ENCODE peak calls at places on chromosomes 3 and 15, in six cellular contexts. C is body of pancreas, E is fibroblast of lung, U is Panc1, Q is A549, L is BE2C. P is an unnamed sample.

GRCh38 chr3:168859143-168859542 is 763.4 kb upstream of the GOLIM4 start:
- DNase-seq in C (no peak), E (no peak), U (no peak), Q (no peak), L (no peak), P (no peak)

GRCh38 chr3:134721214-134721613 is 70.4 kb upstream of the KY start:
- DNase-seq in C (no peak), E (no peak), U (no peak), Q (no peak), L (no peak), P (no peak)

GRCh38 chr3:87996845-87997244 is 62.0 kb downstream of the CGGBP1 start:
- DNase-seq in C (no peak), E (no peak), U (no peak), Q (no peak), L (no peak), P (no peak)

GRCh38 chr3:165526367-165526766 is 310.9 kb downstream of the BCHE start:
- DNase-seq in C (no peak), E (no peak), U (no peak), Q (no peak), L (peak; percentile 77), P (no peak)

GRCh38 chr15:59258317-59258716 is 51.7 kb downstream of the LDHAL6B start:
- DNase-seq in C (no peak), E (no peak), U (no peak), Q (no peak), L (no peak), P (no peak)

GRCh38 chr15:85406916-85407315 is 26.5 kb downstream of the AKAP13 start:
- DNase-seq in C (no peak), E (no peak), U (no peak), Q (no peak), L (no peak), P (no peak)

GRCh38 chr3:3799173-3800075 is at the start of gene LRRN1:
- DNase-seq in C (peak; percentile 82), E (no peak), U (no peak), Q (no peak), L (no peak), P (no peak)

GRCh38 chr3:114714237-114714636 is 420.4 kb downstream of the TIGIT start:
- DNase-seq in C (no peak), E (no peak), U (no peak), Q (no peak), L (no peak), P (no peak)

GRCh38 chr3:159865042-159865579 is 123.5 kb upstream of the IL12A start:
- DNase-seq in C (no peak), E (peak; percentile 60), U (no peak), Q (peak; percentile 55), L (no peak), P (no peak)

GRCh38 chr3:4899654-4900236 is 79.5 kb upstream of the BHLHE40 start:
- DNase-seq in C (peak; percentile 88), E (no peak), U (no peak), Q (no peak), L (no peak), P (no peak)

GRCh38 chr3:160793853-160794252 is 37.8 kb downstream of the PPM1L start:
- DNase-seq in C (no peak), E (no peak), U (no peak), Q (no peak), L (no peak), P (no peak)

GRCh38 chr15:73368301-73369072 is at the start of gene HCN4:
- DNase-seq in C (peak; percentile 40), E (no peak), U (no peak), Q (no peak), L (no peak), P (no peak)

GRCh38 chr15:41873711-41874110 is 20.1 kb downstream of the SPTBN5 start:
- DNase-seq in C (no peak), E (no peak), U (no peak), Q (no peak), L (no peak), P (no peak)

GRCh38 chr3:150603888-150604319 is 783 bp downstream of the SELENOT start:
- DNase-seq in C (no peak), E (peak; percentile 19), U (no peak), Q (no peak), L (no peak), P (no peak)

GRCh38 chr3:150605998-150606641 is 3.0 kb downstream of the SELENOT start:
- DNase-seq in C (no peak), E (no peak), U (no peak), Q (no peak), L (no peak), P (no peak)

GRCh38 chr3:150610785-150611184 is 7.7 kb downstream of the SELENOT start:
- DNase-seq in C (no peak), E (peak; percentile 42), U (no peak), Q (no peak), L (no peak), P (no peak)

GRCh38 chr3:150609988-150610387 is 6.9 kb downstream of the SELENOT start:
- DNase-seq in C (no peak), E (no peak), U (no peak), Q (no peak), L (no peak), P (no peak)

DNA sequence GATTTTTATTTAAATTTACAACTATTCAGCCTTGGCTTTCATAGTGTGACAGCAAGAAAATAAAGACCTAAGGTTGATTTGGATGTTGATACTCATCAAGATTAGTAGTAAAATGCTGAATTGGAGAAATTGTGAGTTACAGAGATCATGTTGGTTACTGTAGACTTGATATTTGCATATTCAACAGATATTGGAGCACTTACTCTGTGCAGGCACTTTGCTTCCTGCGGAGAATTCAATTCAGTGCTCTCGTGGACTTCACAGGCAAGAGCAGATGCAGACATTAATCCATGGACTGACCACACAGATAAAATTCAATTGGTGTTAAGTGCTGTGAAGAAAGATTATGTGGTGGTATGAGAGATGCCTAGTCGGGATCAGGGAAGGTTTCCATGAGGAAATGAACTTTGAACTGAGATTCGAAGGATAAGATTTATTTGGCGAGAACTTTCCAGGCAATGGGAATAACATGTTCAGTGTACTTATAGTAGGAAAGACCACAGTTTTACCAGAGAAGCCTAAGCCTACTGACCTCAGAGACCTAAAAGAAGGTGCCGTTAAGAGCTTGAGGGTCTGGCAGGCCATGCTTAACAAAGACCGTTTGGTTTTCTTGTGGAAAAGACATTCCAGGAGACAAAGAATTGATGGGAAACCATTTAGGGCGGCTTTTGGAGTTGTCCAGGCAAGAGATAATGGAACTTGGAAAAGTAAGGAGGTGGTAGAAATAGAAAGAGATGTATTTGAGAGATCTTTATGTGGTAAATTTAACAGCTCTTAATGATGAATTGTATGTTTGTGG is 4.3 kb downstream of the SELENOT start:
- DNase-seq in C (no peak), E (no peak), U (no peak), Q (no peak), L (no peak), P (no peak)
- H3K9me3 ChIP-seq in C (no peaks in the 10 kb centered on the region), E (no peaks in the 10 kb centered on the region), U (no peaks in the 10 kb centered on the region), Q (no peaks in the 10 kb centered on the region), L (no peaks in the 10 kb centered on the region), P (no peaks in the 10 kb centered on the region)

DNA sequence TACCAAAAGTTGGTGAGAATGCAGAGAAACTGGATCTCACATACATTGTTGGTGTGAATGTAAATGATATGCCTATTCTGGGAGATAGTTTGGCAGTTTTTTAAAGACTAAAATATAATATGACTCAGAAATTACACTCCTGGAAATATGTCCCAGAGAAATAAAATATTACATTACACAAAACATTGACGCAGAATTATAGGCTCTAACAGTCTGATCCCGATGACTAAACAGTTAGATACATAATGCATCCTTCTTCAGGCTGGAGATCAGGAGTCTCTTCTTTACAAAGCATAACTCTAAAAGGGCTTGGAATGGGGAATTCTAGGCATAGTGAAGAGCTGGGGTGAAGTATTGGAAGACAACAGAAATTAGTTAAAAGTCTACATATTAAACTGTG is 586.2 kb upstream of the NECTIN3 start:
- DNase-seq in C (no peak), E (no peak), U (no peak), Q (no peak), L (no peak), P (no peak)
- H3K9me3 ChIP-seq in C (no peaks in the 10 kb centered on the region), E (no peaks in the 10 kb centered on the region), U (peaks cover 13% of the 10 kb centered on the region), Q (peaks cover 21% of the 10 kb centered on the region), L (no peaks in the 10 kb centered on the region), P (peaks cover 5% of the 10 kb centered on the region)

GRCh38 chr3:163481738-163482137 is 1596.6 kb downstream of the SI start:
- DNase-seq in C (no peak), E (no peak), U (no peak), Q (no peak), L (no peak), P (no peak)
- H3K9me3 ChIP-seq in C (no peaks in the 10 kb centered on the region), E (no peaks in the 10 kb centered on the region), U (no peaks in the 10 kb centered on the region), Q (no peaks in the 10 kb centered on the region), L (no peaks in the 10 kb centered on the region), P (no peaks in the 10 kb centered on the region)

GRCh38 chr15:20341901-20342605 is 199.5 kb downstream of the GOLGA6L6 start:
- DNase-seq in C (peak; percentile 73), E (no peak), U (no peak), Q (peak; percentile 25), L (peak; percentile 47), P (peak; percentile 22)
- H3K9me3 ChIP-seq in C (no peaks in the 10 kb centered on the region), E (peaks cover 28% of the 10 kb centered on the region), U (no peaks in the 10 kb centered on the region), Q (peaks cover 64% of the 10 kb centered on the region), L (peaks cover 8% of the 10 kb centered on the region), P (peaks cover 3% of the 10 kb centered on the region)

GRCh38 chr15:99980791-99981190 is 247.6 kb upstream of the LYSMD4 start:
- DNase-seq in C (no peak), E (no peak), U (no peak), Q (no peak), L (no peak), P (no peak)
- H3K9me3 ChIP-seq in C (no peaks in the 10 kb centered on the region), E (no peaks in the 10 kb centered on the region), U (no peaks in the 10 kb centered on the region), Q (no peaks in the 10 kb centered on the region), L (no peaks in the 10 kb centered on the region), P (no peaks in the 10 kb centered on the region)

DNA sequence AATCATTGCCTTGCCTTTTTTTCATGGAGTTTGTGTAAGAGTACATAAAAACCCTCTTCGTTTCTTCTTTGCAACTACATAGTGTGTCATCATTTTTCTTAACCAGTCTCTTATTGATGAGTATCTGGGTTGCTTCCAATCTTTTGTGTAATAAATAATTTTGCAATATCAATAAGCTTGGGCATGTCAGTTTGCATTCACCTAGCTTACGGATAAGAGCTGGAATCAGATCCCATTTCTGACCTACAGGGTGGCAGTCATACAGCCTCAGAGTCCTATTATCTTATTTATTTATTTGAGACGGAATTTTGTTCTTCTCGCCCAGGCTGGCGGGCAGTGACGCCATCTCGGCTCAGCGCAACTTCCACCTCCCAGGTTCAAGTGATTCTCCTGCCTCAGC is 18.3 kb downstream of the ANP32A start:
- DNase-seq in C (no peak), E (no peak), U (no peak), Q (no peak), L (no peak), P (no peak)
- H3K9me3 ChIP-seq in C (no peaks in the 10 kb centered on the region), E (no peaks in the 10 kb centered on the region), U (no peaks in the 10 kb centered on the region), Q (no peaks in the 10 kb centered on the region), L (no peaks in the 10 kb centered on the region), P (no peaks in the 10 kb centered on the region)

GRCh38 chr3:58754074-58754473 is 87.5 kb upstream of the FAM3D start:
- DNase-seq in C (no peak), E (no peak), U (no peak), Q (no peak), L (no peak), P (no peak)
- H3K9me3 ChIP-seq in C (no peaks in the 10 kb centered on the region), E (no peaks in the 10 kb centered on the region), U (no peaks in the 10 kb centered on the region), Q (no peaks in the 10 kb centered on the region), L (no peaks in the 10 kb centered on the region), P (no peaks in the 10 kb centered on the region)